ENCODE peak calls at places on chromosomes 2 and 18, in nine cellular contexts. One of them, this sample, is unnamed. For H3K4me1, the result is how much of the 10 kb centered on the place peaks cover.

GRCh38 chr2:231099918-231100317 is 24.9 kb downstream of the HTR2B start:
- DNase-seq in lower lobe of right lung: no peak
- DNase-seq in fibroblast of lung: no peak
- DNase-seq in K562: peak
- DNase-seq in right lobe of liver: no peak
- DNase-seq in Peyer's patch: no peak
- DNase-seq in heart left ventricle: no peak
- DNase-seq in A549: no peak
- DNase-seq in mesendoderm: peak
- DNase-seq in this sample: no peak

GRCh38 chr2:38265461-38265860 is 111.6 kb downstream of the ATL2 start:
- DNase-seq in fibroblast of lung: peak
- DNase-seq in heart left ventricle: no peak
- DNase-seq in mesendoderm: no peak
- DNase-seq in A549: no peak
- DNase-seq in right lobe of liver: no peak
- DNase-seq in K562: no peak
- DNase-seq in Peyer's patch: no peak
- DNase-seq in lower lobe of right lung: no peak
- DNase-seq in this sample: no peak

GRCh38 chr2:239167011-239167673 is 233.7 kb downstream of the HDAC4 start:
- DNase-seq in heart left ventricle: no peak
- DNase-seq in lower lobe of right lung: peak
- DNase-seq in K562: no peak
- DNase-seq in right lobe of liver: peak
- DNase-seq in fibroblast of lung: no peak
- DNase-seq in Peyer's patch: peak
- DNase-seq in mesendoderm: no peak
- DNase-seq in A549: no peak
- DNase-seq in this sample: peak

GRCh38 chr2:201847483-201847882 is 41.1 kb downstream of the CDK15 start:
- DNase-seq in Peyer's patch: no peak
- DNase-seq in fibroblast of lung: no peak
- DNase-seq in A549: no peak
- DNase-seq in mesendoderm: no peak
- DNase-seq in heart left ventricle: no peak
- DNase-seq in lower lobe of right lung: no peak
- DNase-seq in right lobe of liver: no peak
- DNase-seq in K562: no peak
- DNase-seq in this sample: no peak

GRCh38 chr2:196758474-196759377 is 40.8 kb downstream of the GTF3C3 start:
- DNase-seq in Peyer's patch: no peak
- DNase-seq in fibroblast of lung: peak
- DNase-seq in A549: no peak
- DNase-seq in K562: no peak
- DNase-seq in heart left ventricle: no peak
- DNase-seq in mesendoderm: no peak
- DNase-seq in right lobe of liver: no peak
- DNase-seq in lower lobe of right lung: no peak
- DNase-seq in this sample: no peak

GRCh38 chr2:150468350-150468960 is 19.0 kb downstream of the RND3 start:
- DNase-seq in mesendoderm: no peak
- DNase-seq in Peyer's patch: no peak
- DNase-seq in right lobe of liver: no peak
- DNase-seq in heart left ventricle: no peak
- DNase-seq in A549: no peak
- DNase-seq in fibroblast of lung: peak
- DNase-seq in lower lobe of right lung: no peak
- DNase-seq in K562: no peak
- DNase-seq in this sample: no peak

GRCh38 chr2:152762202-152762601 is 43.8 kb downstream of the ARL6IP6 start:
- DNase-seq in heart left ventricle: no peak
- DNase-seq in K562: no peak
- DNase-seq in A549: no peak
- DNase-seq in right lobe of liver: no peak
- DNase-seq in lower lobe of right lung: no peak
- DNase-seq in Peyer's patch: no peak
- DNase-seq in fibroblast of lung: peak
- DNase-seq in mesendoderm: peak
- DNase-seq in this sample: no peak

GRCh38 chr2:65231892-65232477 is 4.4 kb downstream of the ACTR2 start:
- DNase-seq in right lobe of liver: no peak
- DNase-seq in A549: no peak
- DNase-seq in fibroblast of lung: peak
- DNase-seq in heart left ventricle: no peak
- DNase-seq in mesendoderm: peak
- DNase-seq in K562: peak
- DNase-seq in lower lobe of right lung: no peak
- DNase-seq in Peyer's patch: no peak
- DNase-seq in this sample: no peak

GRCh38 chr18:69874058-69874457 is 73.6 kb downstream of the CD226 start:
- DNase-seq in mesendoderm: peak
- DNase-seq in lower lobe of right lung: no peak
- DNase-seq in heart left ventricle: no peak
- DNase-seq in Peyer's patch: no peak
- DNase-seq in K562: no peak
- DNase-seq in A549: no peak
- DNase-seq in fibroblast of lung: peak
- DNase-seq in right lobe of liver: no peak
- DNase-seq in this sample: no peak

GRCh38 chr2:221422516-221423211 is 149.4 kb downstream of the EPHA4 start:
- DNase-seq in heart left ventricle: no peak
- DNase-seq in K562: no peak
- DNase-seq in A549: no peak
- DNase-seq in mesendoderm: no peak
- DNase-seq in Peyer's patch: no peak
- DNase-seq in fibroblast of lung: no peak
- DNase-seq in right lobe of liver: no peak
- DNase-seq in lower lobe of right lung: no peak
- DNase-seq in this sample: no peak

DNA sequence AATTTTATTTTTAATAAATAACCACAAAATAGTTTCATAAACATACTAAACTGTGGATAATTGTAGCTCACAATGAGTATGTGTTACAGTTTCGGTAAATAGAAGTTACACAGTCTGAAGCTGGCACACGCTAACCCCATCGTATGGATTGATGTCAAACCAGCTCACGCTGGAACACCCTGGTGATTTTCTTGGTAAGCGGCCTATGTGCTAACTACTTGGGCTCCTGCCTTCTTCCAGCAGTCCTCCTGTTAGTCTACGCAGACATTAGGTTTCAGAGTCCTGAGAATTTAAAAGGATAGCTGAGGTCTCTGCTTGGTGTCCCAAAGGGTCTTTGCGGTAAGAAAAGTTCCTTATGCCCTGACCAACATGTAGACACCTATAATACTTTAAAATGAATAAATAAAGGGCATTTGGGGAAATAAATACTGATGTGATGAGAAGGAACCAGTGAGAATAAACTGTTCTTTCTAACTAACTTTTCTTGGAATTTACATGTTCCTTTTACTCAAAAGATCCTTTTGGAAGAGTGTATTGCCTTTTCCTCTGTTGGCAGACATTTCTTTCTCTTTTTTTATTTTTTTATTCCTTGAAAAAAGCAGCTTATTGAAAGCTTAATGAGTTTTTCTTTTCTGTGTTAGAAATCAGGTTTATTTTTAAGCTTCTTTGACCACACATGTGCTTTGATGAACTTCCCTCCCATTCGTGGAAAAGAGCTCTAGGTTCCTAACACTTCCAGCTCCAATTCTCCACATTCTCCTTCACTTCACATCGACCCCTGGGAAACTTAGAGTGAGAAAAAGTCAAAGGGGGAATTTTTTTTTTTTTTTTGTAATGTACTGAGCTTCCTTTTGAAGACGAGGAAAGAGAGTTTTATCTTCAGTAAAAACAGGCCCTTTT is 322.1 kb downstream of the IRS1 start:
- DNase-seq in mesendoderm: peak
- DNase-seq in heart left ventricle: no peak
- DNase-seq in lower lobe of right lung: no peak
- DNase-seq in Peyer's patch: no peak
- DNase-seq in right lobe of liver: no peak
- DNase-seq in fibroblast of lung: peak
- DNase-seq in A549: no peak
- DNase-seq in K562: no peak
- DNase-seq in this sample: no peak
- H3K27ac ChIP-seq in mesendoderm: peak
- H3K27ac ChIP-seq in heart left ventricle: peak
- H3K27ac ChIP-seq in lower lobe of right lung: peak
- H3K27ac ChIP-seq in Peyer's patch: no peak
- H3K27ac ChIP-seq in right lobe of liver: no peak
- H3K27ac ChIP-seq in fibroblast of lung: peak
- H3K27ac ChIP-seq in A549: peak
- H3K27ac ChIP-seq in K562: no peak
- H3K27ac ChIP-seq in this sample: peak

GRCh38 chr18:47915229-47915628 is 15.2 kb downstream of the SMAD2 start:
- DNase-seq in K562: no peak
- DNase-seq in Peyer's patch: no peak
- DNase-seq in right lobe of liver: no peak
- DNase-seq in lower lobe of right lung: no peak
- DNase-seq in A549: no peak
- DNase-seq in heart left ventricle: no peak
- DNase-seq in fibroblast of lung: no peak
- DNase-seq in mesendoderm: no peak
- DNase-seq in this sample: no peak
- H3K4me1 ChIP-seq in K562: under half
- H3K4me1 ChIP-seq in Peyer's patch: under half
- H3K4me1 ChIP-seq in right lobe of liver: under half
- H3K4me1 ChIP-seq in lower lobe of right lung: under half
- H3K4me1 ChIP-seq in A549: half or more
- H3K4me1 ChIP-seq in heart left ventricle: under half
- H3K4me1 ChIP-seq in fibroblast of lung: under half
- H3K4me1 ChIP-seq in mesendoderm: under half
- H3K4me1 ChIP-seq in this sample: under half

GRCh38 chr2:217857624-217858506 is 144.9 kb downstream of the TNS1 start:
- DNase-seq in fibroblast of lung: no peak
- DNase-seq in heart left ventricle: peak
- DNase-seq in A549: no peak
- DNase-seq in Peyer's patch: no peak
- DNase-seq in K562: no peak
- DNase-seq in mesendoderm: no peak
- DNase-seq in lower lobe of right lung: no peak
- DNase-seq in right lobe of liver: no peak
- DNase-seq in this sample: no peak
- H3K4me3 ChIP-seq in fibroblast of lung: no peak
- H3K4me3 ChIP-seq in heart left ventricle: peak
- H3K4me3 ChIP-seq in A549: no peak
- H3K4me3 ChIP-seq in Peyer's patch: no peak
- H3K4me3 ChIP-seq in K562: no peak
- H3K4me3 ChIP-seq in mesendoderm: no peak
- H3K4me3 ChIP-seq in lower lobe of right lung: peak
- H3K4me3 ChIP-seq in right lobe of liver: no peak
- H3K4me3 ChIP-seq in this sample: peak

GRCh38 chr2:167817422-167817821 is 430.0 kb downstream of the STK39 start:
- DNase-seq in A549: no peak
- DNase-seq in lower lobe of right lung: no peak
- DNase-seq in fibroblast of lung: no peak
- DNase-seq in heart left ventricle: no peak
- DNase-seq in right lobe of liver: no peak
- DNase-seq in Peyer's patch: no peak
- DNase-seq in mesendoderm: no peak
- DNase-seq in K562: no peak
- DNase-seq in this sample: no peak

GRCh38 chr2:167820488-167820887 is 426.9 kb downstream of the STK39 start:
- DNase-seq in K562: no peak
- DNase-seq in mesendoderm: no peak
- DNase-seq in A549: no peak
- DNase-seq in lower lobe of right lung: no peak
- DNase-seq in fibroblast of lung: no peak
- DNase-seq in right lobe of liver: no peak
- DNase-seq in heart left ventricle: no peak
- DNase-seq in Peyer's patch: no peak
- DNase-seq in this sample: no peak

GRCh38 chr2:167817908-167818307 is 429.5 kb downstream of the STK39 start:
- DNase-seq in K562: no peak
- DNase-seq in right lobe of liver: no peak
- DNase-seq in mesendoderm: no peak
- DNase-seq in fibroblast of lung: no peak
- DNase-seq in lower lobe of right lung: no peak
- DNase-seq in Peyer's patch: no peak
- DNase-seq in heart left ventricle: no peak
- DNase-seq in A549: no peak
- DNase-seq in this sample: no peak

GRCh38 chr2:167816897-167817296 is 430.5 kb downstream of the STK39 start:
- DNase-seq in A549: no peak
- DNase-seq in Peyer's patch: no peak
- DNase-seq in fibroblast of lung: no peak
- DNase-seq in mesendoderm: no peak
- DNase-seq in lower lobe of right lung: no peak
- DNase-seq in right lobe of liver: no peak
- DNase-seq in K562: no peak
- DNase-seq in heart left ventricle: no peak
- DNase-seq in this sample: no peak

GRCh38 chr2:167818521-167818920 is 428.9 kb downstream of the STK39 start:
- DNase-seq in lower lobe of right lung: no peak
- DNase-seq in right lobe of liver: no peak
- DNase-seq in fibroblast of lung: no peak
- DNase-seq in K562: no peak
- DNase-seq in mesendoderm: no peak
- DNase-seq in Peyer's patch: no peak
- DNase-seq in A549: no peak
- DNase-seq in heart left ventricle: no peak
- DNase-seq in this sample: no peak
- H3K27ac ChIP-seq in lower lobe of right lung: no peak
- H3K27ac ChIP-seq in right lobe of liver: no peak
- H3K27ac ChIP-seq in fibroblast of lung: no peak
- H3K27ac ChIP-seq in K562: no peak
- H3K27ac ChIP-seq in mesendoderm: no peak
- H3K27ac ChIP-seq in Peyer's patch: no peak
- H3K27ac ChIP-seq in A549: no peak
- H3K27ac ChIP-seq in heart left ventricle: no peak
- H3K27ac ChIP-seq in this sample: no peak

GRCh38 chr2:191043438-191043837 is 29.5 kb upstream of the STAT1 start:
- DNase-seq in Peyer's patch: no peak
- DNase-seq in fibroblast of lung: peak
- DNase-seq in heart left ventricle: no peak
- DNase-seq in mesendoderm: no peak
- DNase-seq in right lobe of liver: no peak
- DNase-seq in lower lobe of right lung: no peak
- DNase-seq in A549: no peak
- DNase-seq in K562: no peak
- DNase-seq in this sample: no peak
- H3K4me1 ChIP-seq in Peyer's patch: under half
- H3K4me1 ChIP-seq in fibroblast of lung: under half
- H3K4me1 ChIP-seq in heart left ventricle: under half
- H3K4me1 ChIP-seq in mesendoderm: under half
- H3K4me1 ChIP-seq in right lobe of liver: under half
- H3K4me1 ChIP-seq in lower lobe of right lung: under half
- H3K4me1 ChIP-seq in A549: half or more
- H3K4me1 ChIP-seq in K562: under half
- H3K4me1 ChIP-seq in this sample: under half

This sample was measured in adrenal gland.